ENCODE peak calls at places on chromosomes 11 and 22, in ten cellular contexts. R, Q, Y, X, T, E, W, A, G and L are unnamed samples.
A peak's percentile ranks its signal among the peaks of the same experiment; 100 is the strongest.

GRCh38 chr22:29105468-29105867 is 32.6 kb downstream of the KREMEN1 start:
- DNase-seq in R (no peak), Q (no peak), Y (no peak), X (no peak), T (no peak), E (no peak), W (no peak), A (no peak), G (no peak), L (no peak)

GRCh38 chr22:28034760-28035401 is 115.8 kb upstream of the PITPNB start:
- DNase-seq in R (peak; percentile 40), Q (no peak), Y (peak; percentile 38), X (no peak), T (peak; percentile 59), E (no peak), W (peak; percentile 66), A (peak; percentile 85), G (peak; percentile 84), L (peak; percentile 38)

GRCh38 chr11:109480251-109480650 is 58.3 kb downstream of the C11orf87 start:
- DNase-seq in R (no peak), Q (no peak), Y (no peak), X (no peak), T (no peak), E (no peak), W (no peak), A (no peak), G (no peak), L (no peak)

GRCh38 chr22:37012262-37012904 is 6.9 kb downstream of the TST start:
- DNase-seq in R (no peak), Q (no peak), Y (no peak), X (no peak), T (no peak), E (no peak), W (no peak), A (no peak), G (peak; percentile 55), L (no peak)

GRCh38 chr11:69377029-69377952 is 83.3 kb downstream of the MYEOV start:
- DNase-seq in R (no peak), Q (no peak), Y (no peak), X (peak; percentile 25), T (no peak), E (peak; percentile 56), W (no peak), A (no peak), G (peak; percentile 8), L (no peak)

GRCh38 chr22:36332623-36333331 is 55.0 kb downstream of the MYH9 start:
- DNase-seq in R (peak; percentile 86), Q (no peak), Y (peak; percentile 89), X (no peak), T (no peak), E (no peak), W (peak; percentile 45), A (peak; percentile 73), G (no peak), L (peak; percentile 82)

GRCh38 chr11:65315204-65315865 is 669 bp downstream of the CDC42EP2 start:
- DNase-seq in R (no peak), Q (peak; percentile 98), Y (peak; percentile 82), X (peak; percentile 80), T (peak; percentile 72), E (no peak), W (peak; percentile 83), A (peak; percentile 78), G (peak; percentile 82), L (peak; percentile 86)

GRCh38 chr22:42929838-42930155 is 72.7 kb upstream of the ARFGAP3 start:
- DNase-seq in R (no peak), Q (no peak), Y (no peak), X (no peak), T (no peak), E (no peak), W (no peak), A (no peak), G (no peak), L (no peak)

GRCh38 chr22:24341657-24342056 is 71.0 kb downstream of the SPECC1L start:
- DNase-seq in R (no peak), Q (no peak), Y (no peak), X (no peak), T (no peak), E (no peak), W (no peak), A (no peak), G (no peak), L (no peak)

GRCh38 chr11:132318421-132319157 is 948.2 kb downstream of the NTM start:
- DNase-seq in R (peak; percentile 77), Q (no peak), Y (peak; percentile 14), X (no peak), T (no peak), E (no peak), W (peak; percentile 5), A (peak; percentile 11), G (no peak), L (no peak)

GRCh38 chr22:35971418-35972119 is 57.1 kb downstream of the RBFOX2 start:
- DNase-seq in R (peak; percentile 91), Q (no peak), Y (no peak), X (no peak), T (no peak), E (no peak), W (peak; percentile 98), A (peak; percentile 77), G (no peak), L (no peak)

GRCh38 chr11:17753153-17753552 is 18.6 kb downstream of the KCNC1 start:
- DNase-seq in R (no peak), Q (no peak), Y (no peak), X (no peak), T (no peak), E (peak; percentile 73), W (no peak), A (no peak), G (peak; percentile 7), L (no peak)

GRCh38 chr11:117818036-117818858 is 6.3 kb downstream of the FXYD2 start:
- DNase-seq in R (peak; percentile 29), Q (no peak), Y (peak; percentile 48), X (peak; percentile 53), T (no peak), E (peak; percentile 44), W (no peak), A (peak; percentile 53), G (no peak), L (peak; percentile 84)
- TF ChIP-seq CTCF in R (no peak), Q (no peak), Y (peak; percentile 22), X (peak; percentile 61), T (peak; percentile 13), E (peak; percentile 11), W (no peak), A (no peak), G (peak; percentile 25), L (no peak)

DNA sequence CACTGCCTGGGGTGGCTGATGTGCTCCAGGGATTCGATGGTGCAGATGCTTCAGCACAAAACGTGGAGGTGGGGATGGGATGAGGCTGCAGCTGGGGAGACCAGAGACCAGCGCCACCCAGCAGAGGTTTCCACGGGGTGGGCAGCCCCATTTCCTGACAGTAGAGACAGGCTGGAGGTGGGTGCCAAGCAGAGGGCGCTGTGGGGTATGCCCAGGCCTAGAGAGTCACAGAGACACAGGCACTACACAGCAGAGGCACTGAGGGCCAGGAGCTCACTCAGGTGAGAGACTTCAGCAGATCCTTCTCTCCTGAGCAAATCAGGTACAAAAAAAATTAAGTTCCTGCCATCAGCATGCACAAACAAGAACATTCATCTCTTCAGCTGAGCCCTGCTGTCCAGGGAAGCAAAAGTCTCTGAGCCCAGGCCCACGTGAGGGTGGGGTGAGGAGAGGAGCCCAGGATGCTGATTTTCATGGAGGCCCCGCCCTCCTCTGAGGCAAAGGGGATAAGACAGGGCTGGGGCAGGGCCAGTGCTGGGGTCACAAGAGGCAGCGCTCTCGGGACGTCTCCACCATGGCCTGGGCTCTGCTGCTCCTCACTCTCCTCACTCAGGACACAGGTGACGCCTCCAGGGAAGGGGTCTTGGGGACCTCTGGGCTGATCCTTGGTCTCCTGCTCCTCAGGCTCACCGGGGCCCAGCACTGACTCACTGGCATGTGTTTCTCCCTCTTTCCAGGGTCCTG is 53.1 kb downstream of the GGTLC2 start:
- DNase-seq in R (no peak), Q (no peak), Y (no peak), X (no peak), T (no peak), E (no peak), W (no peak), A (no peak), G (no peak), L (peak; percentile 8)
- TF ChIP-seq CTCF in R (no peak), Q (no peak), Y (no peak), X (no peak), T (no peak), E (no peak), W (no peak), A (no peak), G (no peak), L (no peak)

GRCh38 chr11:35305670-35306382 is 113.5 kb downstream of the SLC1A2 start:
- DNase-seq in R (no peak), Q (peak; percentile 22), Y (peak; percentile 55), X (no peak), T (no peak), E (no peak), W (peak; percentile 49), A (peak; percentile 69), G (no peak), L (peak; percentile 32)
- TF ChIP-seq CTCF in R (no peak), Q (peak; percentile 57), Y (peak; percentile 67), X (peak; percentile 54), T (peak; percentile 31), E (peak; percentile 77), W (peak; percentile 50), A (peak; percentile 65), G (peak; percentile 47), L (peak; percentile 67)

GRCh38 chr11:29448246-29448877 is 568.5 kb downstream of the KCNA4 start:
- DNase-seq in R (no peak), Q (peak; percentile 19), Y (peak; percentile 27), X (no peak), T (peak; percentile 43), E (no peak), W (peak; percentile 61), A (peak; percentile 75), G (no peak), L (no peak)
- TF ChIP-seq CTCF in R (peak; percentile 85), Q (peak; percentile 84), Y (peak; percentile 44), X (no peak), T (peak; percentile 71), E (peak; percentile 81), W (peak; percentile 83), A (peak; percentile 97), G (peak; percentile 70), L (no peak)

DNA sequence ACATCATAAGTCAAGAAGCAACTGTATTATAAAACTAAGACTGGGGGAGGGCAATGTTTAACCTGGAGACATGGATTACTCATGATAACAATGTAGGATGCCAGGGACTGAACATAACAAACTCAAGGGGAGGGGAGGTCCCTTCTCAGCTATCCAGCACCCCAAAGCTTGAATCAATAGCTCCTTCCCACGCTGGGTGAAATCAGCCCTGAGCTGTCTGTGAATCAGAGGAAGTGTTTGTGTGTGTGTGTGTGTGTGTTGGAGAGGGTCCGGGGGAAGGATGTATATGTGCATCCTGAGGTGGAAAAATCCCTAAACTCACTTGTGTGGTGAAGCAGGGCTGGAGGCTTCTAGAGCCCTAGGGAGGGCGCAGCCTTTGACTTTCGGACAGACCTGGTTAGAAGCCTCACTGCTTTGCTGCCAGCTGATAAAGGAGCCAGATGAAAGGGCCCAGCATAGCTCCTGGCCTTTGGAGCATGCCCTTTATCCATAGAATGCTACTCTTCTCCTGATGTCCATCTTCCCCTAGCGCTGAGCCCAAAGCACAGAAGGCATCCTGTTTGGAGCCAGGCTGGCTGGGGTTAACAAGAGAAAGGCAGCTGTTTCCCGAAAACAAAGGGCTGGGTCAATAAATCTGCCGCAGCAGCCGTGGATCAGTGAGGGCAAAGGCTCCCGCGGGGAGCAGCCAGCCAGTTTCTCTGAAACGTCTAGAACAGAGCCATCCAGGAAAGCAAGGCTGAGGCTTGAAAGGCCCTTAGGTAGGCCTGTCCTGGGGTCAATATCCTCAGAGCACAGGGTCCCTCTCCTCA is 35.8 kb downstream of the TNKS1BP1 start:
- DNase-seq in R (peak; percentile 91), Q (peak; percentile 38), Y (peak; percentile 85), X (no peak), T (no peak), E (no peak), W (peak; percentile 84), A (peak; percentile 79), G (no peak), L (no peak)
- TF ChIP-seq CTCF in R (no peak), Q (no peak), Y (no peak), X (no peak), T (no peak), E (no peak), W (no peak), A (no peak), G (no peak), L (no peak)